ENCODE peak calls at places on chromosomes 13 and 19, in eight cellular contexts. W is fibroblast of lung; M is cardiac muscle cell; L is lower lobe of right lung; K is CD8-positive, alpha-beta T cell; G is AG09319; T is endodermal cell; J is colonic mucosa. V is an unnamed sample.
A peak's percentile ranks its signal among the peaks of the same experiment; 100 is the strongest.

GRCh38 chr19:33449799-33450198 is 71.8 kb downstream of the PEPD start:
- DNase-seq in W (no peak), M (no peak), L (no peak), K (no peak), G (no peak), T (no peak), J (no peak), V (no peak)

GRCh38 chr13:32471187-32471922 is 43.4 kb upstream of the N4BP2L1 start:
- DNase-seq in W (peak; percentile 53), M (peak; percentile 76), L (no peak), K (no peak), G (no peak), T (no peak), J (no peak), V (no peak)

GRCh38 chr19:51124729-51125128 is at the start of gene SIGLEC9:
- DNase-seq in W (no peak), M (no peak), L (peak; percentile 79), K (no peak), G (no peak), T (no peak), J (no peak), V (no peak)

GRCh38 chr13:41942462-41943094 is 18.3 kb downstream of the VWA8 start:
- DNase-seq in W (peak; percentile 68), M (peak; percentile 39), L (no peak), K (no peak), G (no peak), T (peak; percentile 75), J (no peak), V (no peak)

GRCh38 chr19:55173717-55174409 is 6.2 kb downstream of the SYT5 start:
- DNase-seq in W (peak; percentile 75), M (peak; percentile 50), L (no peak), K (no peak), G (peak; percentile 49), T (peak; percentile 97), J (peak; percentile 70), V (no peak)

GRCh38 chr19:36488816-36489138 is 584 bp downstream of the ZNF566 start:
- DNase-seq in W (peak; percentile 18), M (peak; percentile 14), L (no peak), K (no peak), G (no peak), T (no peak), J (no peak), V (peak; percentile 51)

GRCh38 chr19:21474671-21475181 is 30.7 kb upstream of the ZNF429 start:
- DNase-seq in W (peak; percentile 73), M (peak; percentile 92), L (peak; percentile 81), K (peak; percentile 59), G (no peak), T (peak; percentile 98), J (peak; percentile 77), V (peak; percentile 55)

GRCh38 chr13:113951246-113951999 is 22.5 kb downstream of the C13orf46 start:
- DNase-seq in W (peak; percentile 75), M (peak; percentile 71), L (peak; percentile 88), K (peak; percentile 16), G (peak; percentile 46), T (peak; percentile 87), J (peak; percentile 85), V (peak; percentile 90)

GRCh38 chr13:78131811-78132210 is 213.2 kb upstream of the EDNRB start:
- DNase-seq in W (peak; percentile 32), M (no peak), L (no peak), K (no peak), G (no peak), T (no peak), J (no peak), V (no peak)

GRCh38 chr13:43273362-43273761 is 250.0 kb downstream of the DNAJC15 start:
- DNase-seq in W (no peak), M (no peak), L (no peak), K (no peak), G (no peak), T (no peak), J (no peak), V (no peak)

GRCh38 chr19:39963860-39964259 is 7.1 kb upstream of the PSMC4 start:
- DNase-seq in W (no peak), M (no peak), L (no peak), K (no peak), G (no peak), T (no peak), J (peak; percentile 8), V (no peak)

GRCh38 chr19:28631931-28632330 is 581.0 kb downstream of the UQCRFS1 start:
- DNase-seq in W (no peak), M (no peak), L (no peak), K (no peak), G (no peak), T (no peak), J (no peak), V (no peak)

GRCh38 chr19:49570138-49570856 is 10.1 kb downstream of the NOSIP start:
- DNase-seq in W (peak; percentile 89), M (peak; percentile 91), L (no peak), K (no peak), G (peak; percentile 60), T (peak; percentile 86), J (peak; percentile 85), V (peak; percentile 87)

GRCh38 chr19:49573451-49573850 is 6.9 kb downstream of the NOSIP start:
- DNase-seq in W (no peak), M (no peak), L (no peak), K (no peak), G (no peak), T (no peak), J (no peak), V (no peak)

GRCh38 chr19:49573009-49573408 is 7.3 kb downstream of the NOSIP start:
- DNase-seq in W (no peak), M (no peak), L (no peak), K (no peak), G (no peak), T (no peak), J (no peak), V (no peak)

GRCh38 chr19:49574206-49574755 is 6.1 kb downstream of the NOSIP start:
- DNase-seq in W (no peak), M (no peak), L (no peak), K (no peak), G (no peak), T (no peak), J (no peak), V (no peak)

GRCh38 chr19:49570997-49571676 is 9.2 kb downstream of the NOSIP start:
- DNase-seq in W (no peak), M (peak; percentile 57), L (no peak), K (no peak), G (no peak), T (peak; percentile 76), J (peak; percentile 73), V (no peak)
- TF ChIP-seq CTCF in W (no peak), M (no peak), L (no peak), K (no peak), G (no peak), T (peak; percentile 53), J (no peak), V (peak; percentile 29)

DNA sequence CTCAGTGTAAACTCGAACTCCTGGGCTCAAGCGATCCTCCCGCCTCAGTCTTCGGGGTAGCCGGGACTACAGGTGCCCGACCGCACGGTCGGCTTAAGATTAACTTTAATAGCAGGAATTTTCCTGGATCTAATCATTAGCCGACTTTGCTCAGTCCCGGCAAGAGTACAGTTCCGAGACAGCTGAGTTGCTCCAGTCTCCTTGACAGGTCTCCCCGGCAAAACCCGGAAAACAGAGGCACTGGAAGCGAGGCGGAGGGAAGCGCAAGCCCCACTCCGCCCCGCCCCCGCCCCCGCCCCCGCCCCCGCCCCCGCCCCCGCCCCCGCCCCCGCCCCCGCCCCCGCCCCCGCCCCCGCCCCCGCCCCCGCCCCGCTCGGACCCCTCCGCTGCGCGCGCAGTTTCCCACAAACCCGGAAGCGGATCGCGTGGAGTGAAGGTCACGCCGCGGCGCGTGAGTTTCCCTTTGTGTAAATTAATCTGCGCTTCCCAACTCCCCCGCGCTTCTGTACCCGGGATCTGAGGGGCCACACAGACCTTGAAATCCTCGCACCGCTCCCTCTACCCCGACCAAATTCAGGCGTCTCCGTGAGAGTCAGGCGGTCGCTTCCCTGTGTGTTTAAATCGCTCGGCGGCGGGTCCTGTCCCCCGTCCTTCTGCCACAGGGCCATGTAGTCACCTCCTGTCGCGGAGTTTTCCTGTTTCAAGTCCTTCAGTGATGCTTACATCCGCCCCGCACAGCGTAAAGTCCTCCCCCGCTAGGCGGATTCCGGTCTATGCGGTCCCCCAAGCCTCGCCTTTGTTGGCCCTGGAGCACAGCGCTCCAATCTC is at the start of gene ZNF480:
- DNase-seq in W (peak; percentile 80), M (peak; percentile 86), L (peak; percentile 92), K (peak; percentile 86), G (peak; percentile 46), T (peak; percentile 89), J (peak; percentile 88), V (peak; percentile 76)
- TF ChIP-seq CTCF in W (peak; percentile 30), M (peak; percentile 15), L (no peak), K (no peak), G (peak; percentile 12), T (peak; percentile 44), J (no peak), V (no peak)

DNA sequence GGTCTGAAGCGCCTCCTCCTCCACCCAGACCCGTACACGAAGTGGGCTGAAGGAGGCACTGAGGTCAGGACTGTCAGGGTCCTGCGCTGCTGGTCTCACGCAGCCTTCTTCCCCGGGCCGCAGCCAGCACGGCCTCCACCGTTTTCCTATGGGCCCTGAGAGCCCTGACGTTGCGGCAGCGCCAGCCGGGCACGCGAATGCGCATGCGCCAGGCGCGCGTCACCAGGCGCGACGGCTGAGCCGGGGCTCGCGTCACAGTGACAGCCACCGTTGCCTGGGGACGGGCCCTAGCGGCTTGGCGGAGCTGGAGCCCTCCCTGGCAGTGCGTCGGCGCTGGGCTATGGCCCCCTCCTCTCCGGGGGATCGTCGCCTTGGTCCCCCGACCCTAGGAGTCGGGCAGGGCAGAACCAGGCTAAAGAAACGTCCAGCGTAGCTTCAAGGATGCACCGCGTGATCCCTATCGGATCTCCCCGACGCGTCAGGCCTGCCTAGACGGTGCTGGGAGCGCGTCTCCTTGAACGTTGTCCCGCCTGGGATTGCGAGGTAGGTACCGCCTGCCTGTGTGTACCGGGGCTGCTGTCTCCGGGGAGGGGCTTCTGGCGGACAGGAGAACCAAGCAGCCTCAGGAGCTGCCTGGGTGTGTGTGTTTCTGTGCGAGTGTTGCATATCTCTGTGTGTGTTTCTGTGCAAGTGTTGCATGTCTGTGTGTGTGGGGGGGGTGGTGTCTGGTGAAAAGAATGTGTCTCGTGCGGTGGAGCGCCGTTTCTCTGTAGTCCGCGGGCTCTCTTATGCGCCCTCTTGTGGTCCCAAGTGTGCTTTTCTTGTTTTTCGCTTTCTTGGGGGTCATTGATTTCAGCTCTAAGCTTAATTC is 43.2 kb downstream of the ZNF571 start:
- DNase-seq in W (peak; percentile 81), M (no peak), L (no peak), K (peak; percentile 8), G (peak; percentile 15), T (peak; percentile 50), J (peak; percentile 66), V (peak; percentile 93)
- TF ChIP-seq CTCF in W (peak; percentile 72), M (peak; percentile 53), L (no peak), K (no peak), G (peak; percentile 45), T (peak; percentile 53), J (no peak), V (peak; percentile 54)

GRCh38 chr13:30572859-30573275 is 44.9 kb upstream of the USPL1 start:
- DNase-seq in W (peak; percentile 75), M (peak; percentile 18), L (no peak), K (no peak), G (no peak), T (no peak), J (no peak), V (peak; percentile 40)
- TF ChIP-seq CTCF in W (peak; percentile 45), M (peak; percentile 42), L (no peak), K (peak; percentile 44), G (peak; percentile 40), T (peak; percentile 25), J (no peak), V (peak; percentile 22)

V was measured in GM13976.